ENCODE peak calls at places on chromosomes 16 and 17, in four cellular contexts. A is glutamatergic neuron, O is AG04450, H is H9. P is an unnamed sample.
A peak's percentile ranks its signal among the peaks of the same experiment; 100 is the strongest.

GRCh38 chr17:50923611-50924010 is 57.5 kb upstream of the TOB1 start:
- DNase-seq in H (no peak), A (no peak), O (no peak), P (no peak)

GRCh38 chr17:4195306-4195705 is 52.3 kb downstream of the CYB5D2 start:
- DNase-seq in O (no peak), A (no peak), H (no peak), P (no peak)

GRCh38 chr16:27792486-27793275 is 242.7 kb downstream of the KATNIP start:
- DNase-seq in A (no peak), O (no peak), H (no peak), P (no peak)

GRCh38 chr17:79612468-79613194 is 1.8 kb upstream of the RBFOX3 start:
- DNase-seq in H (peak; percentile 96), A (peak; percentile 82), O (no peak), P (peak; percentile 89)

GRCh38 chr16:2457267-2457666 is 2.6 kb upstream of the TEDC2 start:
- DNase-seq in A (no peak), O (no peak), H (no peak), P (no peak)

GRCh38 chr17:61225178-61225577 is 174.5 kb upstream of the TBX2 start:
- DNase-seq in O (no peak), H (no peak), A (no peak), P (no peak)

GRCh38 chr17:12789976-12790805 is 893 bp downstream of the ARHGAP44 start:
- DNase-seq in O (no peak), A (peak; percentile 48), H (peak; percentile 71), P (peak; percentile 37)

GRCh38 chr16:11079657-11080187 is 135.4 kb downstream of the CLEC16A start:
- DNase-seq in O (peak; percentile 93), H (no peak), A (no peak), P (no peak)

GRCh38 chr17:4206945-4207344 is 56.8 kb downstream of the ANKFY1 start:
- DNase-seq in H (peak; percentile 9), O (no peak), A (no peak), P (no peak)

GRCh38 chr17:78432226-78432894 is 53.9 kb downstream of the PGS1 start:
- DNase-seq in O (no peak), A (no peak), H (no peak), P (no peak)

GRCh38 chr16:24748242-24748641 is 18.8 kb downstream of the TNRC6A start:
- DNase-seq in O (peak; percentile 74), H (no peak), A (no peak), P (no peak)

GRCh38 chr16:56510544-56510943 is 9.3 kb downstream of the BBS2 start:
- DNase-seq in H (no peak), A (no peak), O (no peak), P (no peak)

GRCh38 chr17:63804328-63804727 is 22.9 kb upstream of the PSMC5 start:
- DNase-seq in A (no peak), H (no peak), O (no peak), P (no peak)

GRCh38 chr17:75876938-75877751 is 1.2 kb downstream of the TRIM47 start:
- DNase-seq in H (peak; percentile 68), O (peak; percentile 81), A (no peak), P (no peak)
- TF ChIP-seq CTCF in H (no peak), O (peak; percentile 5), A (no peak), P (no peak)

GRCh38 chr17:75267146-75267402 is 4.0 kb downstream of the MIF4GD start:
- DNase-seq in O (no peak), A (no peak), H (no peak), P (no peak)

GRCh38 chr17:75265614-75266314 is 4.1 kb downstream of the MRPS7 start:
- DNase-seq in H (no peak), O (no peak), A (no peak), P (no peak)

GRCh38 chr17:75266315-75267145 is 4.5 kb downstream of the MIF4GD start:
- DNase-seq in A (no peak), H (no peak), O (no peak), P (no peak)

GRCh38 chr17:75268931-75269330 is 2.1 kb downstream of the MIF4GD start:
- DNase-seq in O (no peak), A (no peak), H (no peak), P (no peak)

DNA sequence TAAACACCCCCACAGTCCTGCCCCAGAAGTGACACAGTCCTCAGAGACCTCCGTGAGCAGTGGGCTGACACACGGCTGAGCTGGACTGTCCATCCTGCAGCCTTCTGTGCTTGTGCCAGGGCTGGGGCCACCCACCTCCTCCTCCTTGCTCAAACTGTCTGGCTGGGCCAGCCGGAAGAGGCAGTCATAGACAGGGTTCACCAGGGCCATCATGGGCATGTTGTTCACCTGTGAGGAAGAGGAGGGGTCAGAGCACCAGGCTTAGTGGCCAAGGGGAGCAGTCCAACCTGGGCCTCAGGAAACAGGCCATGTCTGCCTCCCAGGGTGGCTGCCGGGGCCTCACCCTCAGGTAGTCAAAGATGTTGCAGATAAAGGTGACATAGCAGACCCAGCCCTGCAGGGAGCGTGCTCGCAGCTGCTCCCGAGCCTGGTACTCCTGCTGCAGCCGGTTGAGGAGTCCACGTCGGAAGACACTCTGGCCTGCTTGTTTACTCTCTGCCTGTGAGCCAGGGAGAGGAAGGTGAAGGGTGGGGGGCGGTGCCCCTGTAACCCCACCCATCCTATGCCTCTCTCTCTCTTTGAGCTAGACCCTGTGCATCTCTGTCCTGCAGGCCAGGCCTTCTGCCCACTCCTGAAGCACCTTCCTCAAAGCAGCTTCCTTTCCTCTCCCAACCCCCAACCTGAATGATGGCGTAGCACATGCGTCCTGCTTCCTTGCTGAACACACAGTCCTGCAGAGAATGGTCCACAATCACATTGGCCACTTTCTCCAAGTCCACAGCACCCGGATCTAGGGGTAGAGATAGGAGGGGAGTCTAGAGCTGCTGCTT is 3.4 kb downstream of the MIF4GD start:
- DNase-seq in H (peak; percentile 93), A (no peak), O (no peak), P (peak; percentile 35)
- TF ChIP-seq CTCF in H (peak; percentile 64), A (no peak), O (no peak), P (no peak)

DNA sequence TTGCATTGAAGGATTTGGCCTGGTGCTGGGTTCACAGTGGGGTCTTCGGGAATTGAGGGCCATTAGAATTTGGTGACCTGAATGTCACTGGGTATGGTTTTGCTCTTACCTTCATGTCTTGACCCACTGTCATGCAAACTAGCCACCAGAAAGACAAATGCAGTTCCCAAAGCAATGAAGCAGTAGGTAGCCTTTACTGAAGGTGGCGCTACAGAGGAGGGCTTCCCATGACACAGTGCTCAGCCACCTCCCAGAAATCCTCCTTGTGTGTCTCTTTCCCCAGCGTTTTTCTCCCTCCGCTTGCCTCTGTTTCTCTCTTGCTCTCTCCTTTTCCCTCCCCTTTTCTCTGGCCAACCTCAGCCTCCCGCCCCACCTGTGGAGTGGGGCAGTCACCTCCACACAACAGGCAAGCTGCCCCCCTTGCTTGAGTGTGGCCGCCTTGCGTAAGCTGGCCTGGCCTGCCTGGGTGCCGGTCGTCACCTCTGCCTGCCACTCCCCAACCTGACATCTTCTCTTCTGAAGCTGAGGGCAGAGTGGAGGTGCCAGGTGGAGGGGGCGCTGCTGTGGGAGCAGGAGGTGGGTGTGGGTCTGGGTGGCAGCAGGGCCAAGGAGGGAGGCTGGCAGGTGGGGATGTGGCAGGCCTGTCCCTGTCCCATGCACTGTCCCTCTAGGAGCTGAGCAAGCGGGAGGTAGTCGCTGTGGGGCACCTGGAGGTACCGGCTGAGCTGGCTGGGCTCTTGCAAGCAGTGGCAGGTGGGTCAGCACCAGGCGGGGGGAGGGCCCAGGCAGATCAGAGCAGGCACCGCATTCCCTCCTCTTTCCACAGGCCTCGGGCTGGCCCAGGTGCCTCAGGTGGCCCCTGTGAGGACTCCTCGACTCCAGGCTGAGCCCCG is 34.7 kb downstream of the MYO15A start:
- DNase-seq in H (peak; percentile 87), O (no peak), A (no peak), P (peak; percentile 46)
- TF ChIP-seq CTCF in H (peak; percentile 81), O (peak; percentile 31), A (no peak), P (peak; percentile 47)

GRCh38 chr16:73093146-73094144 is 45.5 kb upstream of the ZFHX3 start:
- DNase-seq in A (no peak), H (no peak), O (no peak), P (no peak)
- TF ChIP-seq CTCF in A (no peak), H (no peak), O (no peak), P (no peak)

GRCh38 chr16:80540516-80541305 is at the start of gene DYNLRB2:
- DNase-seq in O (peak; percentile 82), A (peak; percentile 95), H (peak; percentile 95), P (peak; percentile 93)
- TF ChIP-seq CTCF in O (no peak), A (no peak), H (no peak), P (no peak)

DNA sequence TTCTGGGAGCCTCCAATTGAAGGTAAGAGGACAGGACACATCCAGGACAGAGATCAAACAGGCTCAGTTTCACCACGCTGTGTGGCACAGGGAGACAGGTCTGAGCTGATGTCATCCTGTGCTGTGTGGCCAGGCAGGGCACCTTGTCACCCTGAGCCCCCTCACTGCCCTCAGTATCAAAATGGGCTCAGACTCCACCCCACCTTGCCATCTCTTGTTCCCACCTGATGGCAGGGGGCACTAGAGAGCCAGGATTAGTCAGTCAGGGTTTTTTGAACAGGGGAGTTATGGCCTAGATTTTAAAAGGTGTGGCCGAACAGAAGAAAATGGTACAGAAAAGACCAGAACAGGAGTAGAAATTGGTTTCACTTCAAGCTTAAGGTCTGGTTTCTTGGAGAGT is 2.6 kb downstream of the KAT2A start:
- DNase-seq in O (no peak), A (peak; percentile 48), H (peak; percentile 64), P (peak; percentile 59)
- TF ChIP-seq CTCF in O (peak; percentile 51), A (peak; percentile 52), H (peak; percentile 66), P (peak; percentile 38)

P was measured in endothelial cell.